ENCODE peak calls at places on chromosomes 4 and X, in five cellular contexts. One of them, this sample, is unnamed.

GRCh38 chr4:75895744-75896314 is 6.4 kb downstream of the PPEF2 start:
- DNase-seq in naive thymus-derived CD8-positive, alpha-beta T cell: peak; percentile 45
- DNase-seq in stimulated activated CD8-positive, alpha-beta memory T cell treated with anti-CD3 and anti-CD28 coated beads, Interleukin-7, amount 100 ng/mL, for 1 hour: no peak
- DNase-seq in choroid plexus epithelial cell: peak; percentile 47
- DNase-seq in HT1080: peak; percentile 31
- DNase-seq in this sample: no peak

GRCh38 chr4:26218677-26219181 is 102.1 kb upstream of the RBPJ start:
- DNase-seq in choroid plexus epithelial cell: no peak
- DNase-seq in naive thymus-derived CD8-positive, alpha-beta T cell: no peak
- DNase-seq in stimulated activated CD8-positive, alpha-beta memory T cell treated with anti-CD3 and anti-CD28 coated beads, Interleukin-7, amount 100 ng/mL, for 1 hour: no peak
- DNase-seq in HT1080: no peak
- DNase-seq in this sample: no peak

GRCh38 chrX:69178592-69178991 is 13.3 kb upstream of the PJA1 start:
- DNase-seq in naive thymus-derived CD8-positive, alpha-beta T cell: no peak
- DNase-seq in stimulated activated CD8-positive, alpha-beta memory T cell treated with anti-CD3 and anti-CD28 coated beads, Interleukin-7, amount 100 ng/mL, for 1 hour: no peak
- DNase-seq in choroid plexus epithelial cell: no peak
- DNase-seq in HT1080: no peak
- DNase-seq in this sample: no peak

GRCh38 chr4:94208268-94208667 is 603 bp downstream of the SMARCAD1 start:
- DNase-seq in choroid plexus epithelial cell: no peak
- DNase-seq in stimulated activated CD8-positive, alpha-beta memory T cell treated with anti-CD3 and anti-CD28 coated beads, Interleukin-7, amount 100 ng/mL, for 1 hour: no peak
- DNase-seq in naive thymus-derived CD8-positive, alpha-beta T cell: no peak
- DNase-seq in HT1080: no peak
- DNase-seq in this sample: no peak

GRCh38 chr4:45241976-45242375 is 515.6 kb upstream of the GNPDA2 start:
- DNase-seq in choroid plexus epithelial cell: peak; percentile 68
- DNase-seq in stimulated activated CD8-positive, alpha-beta memory T cell treated with anti-CD3 and anti-CD28 coated beads, Interleukin-7, amount 100 ng/mL, for 1 hour: no peak
- DNase-seq in naive thymus-derived CD8-positive, alpha-beta T cell: no peak
- DNase-seq in HT1080: no peak
- DNase-seq in this sample: no peak

GRCh38 chr4:24747234-24747975 is 48.0 kb upstream of the SOD3 start:
- DNase-seq in choroid plexus epithelial cell: no peak
- DNase-seq in HT1080: no peak
- DNase-seq in naive thymus-derived CD8-positive, alpha-beta T cell: no peak
- DNase-seq in stimulated activated CD8-positive, alpha-beta memory T cell treated with anti-CD3 and anti-CD28 coated beads, Interleukin-7, amount 100 ng/mL, for 1 hour: no peak
- DNase-seq in this sample: no peak

GRCh38 chr4:139042981-139043460 is 27.4 kb downstream of the NOCT start:
- DNase-seq in HT1080: no peak
- DNase-seq in stimulated activated CD8-positive, alpha-beta memory T cell treated with anti-CD3 and anti-CD28 coated beads, Interleukin-7, amount 100 ng/mL, for 1 hour: no peak
- DNase-seq in naive thymus-derived CD8-positive, alpha-beta T cell: no peak
- DNase-seq in choroid plexus epithelial cell: no peak
- DNase-seq in this sample: no peak

GRCh38 chr4:85953651-85954018 is 406.2 kb downstream of the MAPK10 start:
- DNase-seq in naive thymus-derived CD8-positive, alpha-beta T cell: no peak
- DNase-seq in stimulated activated CD8-positive, alpha-beta memory T cell treated with anti-CD3 and anti-CD28 coated beads, Interleukin-7, amount 100 ng/mL, for 1 hour: no peak
- DNase-seq in HT1080: peak; percentile 87
- DNase-seq in choroid plexus epithelial cell: peak; percentile 59
- DNase-seq in this sample: no peak

GRCh38 chr4:112031712-112032328 is 113.4 kb upstream of the FAM241A start:
- DNase-seq in HT1080: peak; percentile 58
- DNase-seq in choroid plexus epithelial cell: peak; percentile 80
- DNase-seq in stimulated activated CD8-positive, alpha-beta memory T cell treated with anti-CD3 and anti-CD28 coated beads, Interleukin-7, amount 100 ng/mL, for 1 hour: no peak
- DNase-seq in naive thymus-derived CD8-positive, alpha-beta T cell: no peak
- DNase-seq in this sample: peak; percentile 37

GRCh38 chr4:109185951-109186350 is 116.5 kb downstream of the COL25A1 start:
- DNase-seq in HT1080: no peak
- DNase-seq in choroid plexus epithelial cell: no peak
- DNase-seq in naive thymus-derived CD8-positive, alpha-beta T cell: no peak
- DNase-seq in stimulated activated CD8-positive, alpha-beta memory T cell treated with anti-CD3 and anti-CD28 coated beads, Interleukin-7, amount 100 ng/mL, for 1 hour: no peak
- DNase-seq in this sample: no peak

GRCh38 chr4:123530357-123530756 is 133.8 kb downstream of the SPRY1 start:
- DNase-seq in naive thymus-derived CD8-positive, alpha-beta T cell: no peak
- DNase-seq in choroid plexus epithelial cell: no peak
- DNase-seq in stimulated activated CD8-positive, alpha-beta memory T cell treated with anti-CD3 and anti-CD28 coated beads, Interleukin-7, amount 100 ng/mL, for 1 hour: no peak
- DNase-seq in HT1080: no peak
- DNase-seq in this sample: no peak

GRCh38 chrX:130895299-130895698 is 7.7 kb downstream of the ENOX2 start:
- DNase-seq in naive thymus-derived CD8-positive, alpha-beta T cell: no peak
- DNase-seq in choroid plexus epithelial cell: peak; percentile 42
- DNase-seq in HT1080: no peak
- DNase-seq in stimulated activated CD8-positive, alpha-beta memory T cell treated with anti-CD3 and anti-CD28 coated beads, Interleukin-7, amount 100 ng/mL, for 1 hour: no peak
- DNase-seq in this sample: no peak

GRCh38 chr4:54005475-54005874 is 58.9 kb downstream of the CHIC2 start:
- DNase-seq in HT1080: no peak
- DNase-seq in naive thymus-derived CD8-positive, alpha-beta T cell: no peak
- DNase-seq in choroid plexus epithelial cell: peak; percentile 79
- DNase-seq in stimulated activated CD8-positive, alpha-beta memory T cell treated with anti-CD3 and anti-CD28 coated beads, Interleukin-7, amount 100 ng/mL, for 1 hour: no peak
- DNase-seq in this sample: no peak

GRCh38 chrX:30183554-30183953 is 31.8 kb upstream of the MAGEB2 start:
- DNase-seq in stimulated activated CD8-positive, alpha-beta memory T cell treated with anti-CD3 and anti-CD28 coated beads, Interleukin-7, amount 100 ng/mL, for 1 hour: no peak
- DNase-seq in choroid plexus epithelial cell: no peak
- DNase-seq in HT1080: no peak
- DNase-seq in naive thymus-derived CD8-positive, alpha-beta T cell: no peak
- DNase-seq in this sample: no peak

GRCh38 chr4:101211146-101211553 is 136.2 kb downstream of the PPP3CA start:
- DNase-seq in naive thymus-derived CD8-positive, alpha-beta T cell: no peak
- DNase-seq in stimulated activated CD8-positive, alpha-beta memory T cell treated with anti-CD3 and anti-CD28 coated beads, Interleukin-7, amount 100 ng/mL, for 1 hour: no peak
- DNase-seq in HT1080: peak; percentile 72
- DNase-seq in choroid plexus epithelial cell: no peak
- DNase-seq in this sample: no peak